ENCODE peak calls at places on chromosome 18, in four cellular contexts. One of them, this sample, is unnamed.

GRCh38 chr18:49878996-49879585 is 65.8 kb upstream of the ACAA2 start:
- DNase-seq in endothelial cell: no peak
- DNase-seq in midbrain: no peak
- DNase-seq in anterior cingulate cortex: no peak
- DNase-seq in this sample: no peak

GRCh38 chr18:54358495-54358793 is 738 bp downstream of the C18orf54 start:
- DNase-seq in midbrain: peak
- DNase-seq in endothelial cell: no peak
- DNase-seq in anterior cingulate cortex: no peak
- DNase-seq in this sample: peak

GRCh38 chr18:48308027-48308635 is 101.1 kb downstream of the ZBTB7C start:
- DNase-seq in endothelial cell: no peak
- DNase-seq in anterior cingulate cortex: no peak
- DNase-seq in midbrain: no peak
- DNase-seq in this sample: peak

GRCh38 chr18:57428221-57429150 is 6.7 kb upstream of the ONECUT2 start:
- DNase-seq in endothelial cell: no peak
- DNase-seq in anterior cingulate cortex: no peak
- DNase-seq in midbrain: no peak
- DNase-seq in this sample: no peak

GRCh38 chr18:77366067-77366724 is 116.5 kb downstream of the GALR1 start:
- DNase-seq in endothelial cell: no peak
- DNase-seq in anterior cingulate cortex: no peak
- DNase-seq in midbrain: no peak
- DNase-seq in this sample: no peak

GRCh38 chr18:50879302-50880107 is 587 bp downstream of the ME2 start:
- DNase-seq in endothelial cell: no peak
- DNase-seq in anterior cingulate cortex: no peak
- DNase-seq in midbrain: peak
- DNase-seq in this sample: peak

GRCh38 chr18:9173770-9174233 is 37.2 kb downstream of the ANKRD12 start:
- DNase-seq in anterior cingulate cortex: no peak
- DNase-seq in endothelial cell: no peak
- DNase-seq in midbrain: no peak
- DNase-seq in this sample: no peak

GRCh38 chr18:21344860-21345259 is 102.8 kb downstream of the GREB1L start:
- DNase-seq in anterior cingulate cortex: no peak
- DNase-seq in midbrain: no peak
- DNase-seq in endothelial cell: no peak
- DNase-seq in this sample: no peak

GRCh38 chr18:62784338-62784965 is 69.1 kb downstream of the PHLPP1 start:
- DNase-seq in anterior cingulate cortex: no peak
- DNase-seq in endothelial cell: no peak
- DNase-seq in midbrain: no peak
- DNase-seq in this sample: no peak

GRCh38 chr18:55310863-55311262 is 277.1 kb downstream of the TCF4 start:
- DNase-seq in anterior cingulate cortex: no peak
- DNase-seq in midbrain: no peak
- DNase-seq in endothelial cell: no peak
- DNase-seq in this sample: no peak

GRCh38 chr18:27428716-27429475 is 243.8 kb upstream of the CHST9 start:
- DNase-seq in anterior cingulate cortex: no peak
- DNase-seq in endothelial cell: no peak
- DNase-seq in midbrain: no peak
- DNase-seq in this sample: no peak

GRCh38 chr18:8162797-8163196 is 446.4 kb upstream of the RAB12 start:
- DNase-seq in midbrain: no peak
- DNase-seq in anterior cingulate cortex: peak
- DNase-seq in endothelial cell: no peak
- DNase-seq in this sample: peak

GRCh38 chr18:60067426-60068210 is 167.8 kb downstream of the PMAIP1 start:
- DNase-seq in midbrain: peak
- DNase-seq in endothelial cell: no peak
- DNase-seq in anterior cingulate cortex: no peak
- DNase-seq in this sample: no peak

GRCh38 chr18:7940379-7940778 is 373.3 kb downstream of the PTPRM start:
- DNase-seq in midbrain: no peak
- DNase-seq in endothelial cell: no peak
- DNase-seq in anterior cingulate cortex: no peak
- DNase-seq in this sample: no peak

GRCh38 chr18:57803119-57803969 is at the start of gene ATP8B1:
- DNase-seq in endothelial cell: peak
- DNase-seq in anterior cingulate cortex: no peak
- DNase-seq in midbrain: no peak
- DNase-seq in this sample: peak

GRCh38 chr18:21489119-21489750 is 111.3 kb downstream of the ESCO1 start:
- DNase-seq in endothelial cell: peak
- DNase-seq in midbrain: peak
- DNase-seq in anterior cingulate cortex: no peak
- DNase-seq in this sample: peak

GRCh38 chr18:3593904-3594759 is 144.2 kb downstream of the TGIF1 start:
- DNase-seq in midbrain: peak
- DNase-seq in anterior cingulate cortex: peak
- DNase-seq in endothelial cell: peak
- DNase-seq in this sample: peak

GRCh38 chr18:59323931-59324622 is 5.6 kb upstream of the CPLX4 start:
- DNase-seq in midbrain: no peak
- DNase-seq in endothelial cell: no peak
- DNase-seq in anterior cingulate cortex: no peak
- DNase-seq in this sample: no peak

GRCh38 chr18:23990474-23991410 is 23.8 kb upstream of the TTC39C start:
- DNase-seq in midbrain: no peak
- DNase-seq in anterior cingulate cortex: no peak
- DNase-seq in endothelial cell: no peak
- DNase-seq in this sample: no peak

GRCh38 chr18:2851771-2852170 is 5.0 kb downstream of the EMILIN2 start:
- DNase-seq in anterior cingulate cortex: no peak
- DNase-seq in midbrain: no peak
- DNase-seq in endothelial cell: no peak
- DNase-seq in this sample: no peak

GRCh38 chr18:5619381-5619780 is 75.6 kb upstream of the EPB41L3 start:
- DNase-seq in anterior cingulate cortex: no peak
- DNase-seq in midbrain: no peak
- DNase-seq in endothelial cell: no peak
- DNase-seq in this sample: peak

GRCh38 chr18:52544086-52544485 is 204.1 kb downstream of the DCC start:
- DNase-seq in endothelial cell: no peak
- DNase-seq in anterior cingulate cortex: no peak
- DNase-seq in midbrain: no peak
- DNase-seq in this sample: no peak

GRCh38 chr18:63292844-63293683 is 26.5 kb downstream of the BCL2 start:
- DNase-seq in endothelial cell: no peak
- DNase-seq in anterior cingulate cortex: no peak
- DNase-seq in midbrain: no peak
- DNase-seq in this sample: no peak

GRCh38 chr18:6661692-6662415 is 67.7 kb upstream of the ARHGAP28 start:
- DNase-seq in endothelial cell: no peak
- DNase-seq in midbrain: no peak
- DNase-seq in anterior cingulate cortex: no peak
- DNase-seq in this sample: peak

GRCh38 chr18:28248653-28249052 is 71.7 kb upstream of the CDH2 start:
- DNase-seq in anterior cingulate cortex: no peak
- DNase-seq in midbrain: no peak
- DNase-seq in endothelial cell: no peak
- DNase-seq in this sample: no peak

GRCh38 chr18:45384137-45384998 is 230.9 kb upstream of the SLC14A2 start:
- DNase-seq in endothelial cell: peak
- DNase-seq in anterior cingulate cortex: peak
- DNase-seq in midbrain: peak
- DNase-seq in this sample: peak

GRCh38 chr18:25190468-25190867 is 161.5 kb downstream of the ZNF521 start:
- DNase-seq in anterior cingulate cortex: no peak
- DNase-seq in midbrain: no peak
- DNase-seq in endothelial cell: no peak
- DNase-seq in this sample: no peak

GRCh38 chr18:69963196-69963595 is 15.5 kb upstream of the CD226 start:
- DNase-seq in midbrain: no peak
- DNase-seq in endothelial cell: no peak
- DNase-seq in anterior cingulate cortex: no peak
- DNase-seq in this sample: no peak

GRCh38 chr18:80251700-80252099 is 4.4 kb upstream of the PARD6G start:
- DNase-seq in midbrain: no peak
- DNase-seq in anterior cingulate cortex: no peak
- DNase-seq in endothelial cell: no peak
- DNase-seq in this sample: peak

This sample was measured in trophoblast cell.